ENCODE peak calls at places on chromosomes 7 and 10, in five cellular contexts. Y is K562, U is HCT116, T is HepG2, D is SK-N-SH. O is an unnamed sample.

GRCh38 chr7:155916926-155917655 is 104.8 kb upstream of the SHH start:
- DNase-seq in Y (no peak), U (no peak), T (no peak), D (no peak), O (no peak)

GRCh38 chr10:1732501-1733123 is 4.7 kb downstream of the ADARB2 start:
- DNase-seq in Y (no peak), U (no peak), T (no peak), D (peak), O (no peak)

GRCh38 chr10:86693721-86694369 is 25.5 kb downstream of the LDB3 start:
- DNase-seq in Y (peak), U (no peak), T (peak), D (peak), O (no peak)

GRCh38 chr7:88141479-88141878 is 78.4 kb downstream of the SRI start:
- DNase-seq in Y (no peak), U (no peak), T (no peak), D (no peak), O (no peak)

GRCh38 chr7:100965723-100966541 is 3.4 kb upstream of the MUC12 start:
- DNase-seq in Y (peak), U (peak), T (peak), D (peak), O (no peak)

GRCh38 chr10:67520924-67521520 is 175.0 kb downstream of the CTNNA3 start:
- DNase-seq in Y (peak), U (peak), T (peak), D (peak), O (peak)

GRCh38 chr7:143499246-143499645 is 21.6 kb downstream of the TAS2R41 start:
- DNase-seq in Y (no peak), U (no peak), T (no peak), D (no peak), O (no peak)

GRCh38 chr10:71068811-71069411 is 143.5 kb upstream of the UNC5B start:
- DNase-seq in Y (no peak), U (no peak), T (no peak), D (peak), O (no peak)

GRCh38 chr10:110525349-110526260 is 27.9 kb downstream of the DUSP5 start:
- DNase-seq in Y (no peak), U (no peak), T (no peak), D (no peak), O (no peak)

GRCh38 chr7:115689941-115690340 is 340.6 kb downstream of the TFEC start:
- DNase-seq in Y (no peak), U (no peak), T (no peak), D (no peak), O (no peak)

GRCh38 chr7:55483061-55483460 is 89.2 kb downstream of the VOPP1 start:
- DNase-seq in Y (no peak), U (no peak), T (no peak), D (no peak), O (no peak)

GRCh38 chr10:1022413-1022812 is 3.2 kb downstream of the IDI2 start:
- DNase-seq in Y (no peak), U (no peak), T (no peak), D (no peak), O (no peak)

GRCh38 chr7:3710122-3710521 is 409.1 kb downstream of the SDK1 start:
- DNase-seq in Y (no peak), U (no peak), T (no peak), D (no peak), O (no peak)

GRCh38 chr7:77415474-77415821 is 701 bp downstream of the GSAP start:
- DNase-seq in Y (no peak), U (no peak), T (no peak), D (no peak), O (no peak)

GRCh38 chr7:35465791-35466336 is 212.0 kb upstream of the TBX20 start:
- DNase-seq in Y (no peak), U (no peak), T (no peak), D (peak), O (no peak)
- TF ChIP-seq ZBTB33 in Y (no peak), U (no peak), T (no peak), D (no peak), O (no peak)

GRCh38 chr10:103737735-103738367 is 117.5 kb downstream of the SH3PXD2A start:
- DNase-seq in Y (no peak), U (no peak), T (no peak), D (peak), O (no peak)

GRCh38 chr10:103736763-103737162 is 118.6 kb downstream of the SH3PXD2A start:
- DNase-seq in Y (peak), U (peak), T (peak), D (peak), O (no peak)

GRCh38 chr10:103736044-103736443 is 119.3 kb downstream of the SH3PXD2A start:
- DNase-seq in Y (no peak), U (no peak), T (no peak), D (no peak), O (no peak)

GRCh38 chr10:103740683-103741082 is 114.7 kb downstream of the SH3PXD2A start:
- DNase-seq in Y (no peak), U (no peak), T (no peak), D (no peak), O (no peak)

DNA sequence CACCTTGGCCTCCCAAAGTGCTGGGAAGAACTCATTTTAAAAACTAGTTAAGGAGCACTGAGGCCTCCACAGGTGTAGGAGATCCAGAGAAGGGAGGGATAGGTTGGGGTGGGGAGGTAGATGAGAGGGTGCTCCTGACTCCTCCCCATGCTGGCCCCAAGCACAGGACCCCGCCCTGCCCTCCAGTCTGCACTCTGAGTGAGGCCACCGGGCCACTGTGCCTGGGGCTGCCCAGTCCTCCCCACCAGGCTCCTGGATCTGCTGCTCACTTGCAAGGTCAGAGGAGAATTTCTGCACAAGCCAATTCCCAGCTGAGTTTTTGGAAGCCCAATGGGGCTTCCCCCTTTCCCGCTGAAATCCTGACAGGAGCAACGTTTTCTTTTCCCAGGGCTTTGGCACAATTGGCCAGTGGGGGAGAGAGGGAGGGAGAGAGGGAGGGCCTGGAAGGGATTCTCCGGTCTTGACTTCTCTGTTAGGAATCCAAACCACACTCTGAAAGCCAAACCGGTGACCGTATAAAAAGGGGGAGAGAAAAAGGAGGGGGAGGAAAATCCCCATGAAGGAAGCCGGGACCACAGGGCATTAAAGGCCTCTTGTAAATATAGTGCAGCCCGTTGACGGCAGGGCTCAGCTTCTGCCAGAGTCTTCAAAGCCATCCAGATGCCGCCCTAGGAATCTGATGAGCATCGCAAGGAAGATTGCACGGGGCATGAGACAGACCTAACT is 116.2 kb downstream of the SH3PXD2A start:
- DNase-seq in Y (no peak), U (no peak), T (no peak), D (no peak), O (no peak)
- TF ChIP-seq ZBTB33 in Y (no peak), U (no peak), T (no peak), D (peak), O (no peak)

GRCh38 chr10:62811159-62811875 is 4.8 kb downstream of the EGR2 start:
- DNase-seq in Y (no peak), U (no peak), T (no peak), D (no peak), O (peak)
- TF ChIP-seq ZBTB33 in Y (no peak), U (no peak), T (no peak), D (no peak), O (no peak)

DNA sequence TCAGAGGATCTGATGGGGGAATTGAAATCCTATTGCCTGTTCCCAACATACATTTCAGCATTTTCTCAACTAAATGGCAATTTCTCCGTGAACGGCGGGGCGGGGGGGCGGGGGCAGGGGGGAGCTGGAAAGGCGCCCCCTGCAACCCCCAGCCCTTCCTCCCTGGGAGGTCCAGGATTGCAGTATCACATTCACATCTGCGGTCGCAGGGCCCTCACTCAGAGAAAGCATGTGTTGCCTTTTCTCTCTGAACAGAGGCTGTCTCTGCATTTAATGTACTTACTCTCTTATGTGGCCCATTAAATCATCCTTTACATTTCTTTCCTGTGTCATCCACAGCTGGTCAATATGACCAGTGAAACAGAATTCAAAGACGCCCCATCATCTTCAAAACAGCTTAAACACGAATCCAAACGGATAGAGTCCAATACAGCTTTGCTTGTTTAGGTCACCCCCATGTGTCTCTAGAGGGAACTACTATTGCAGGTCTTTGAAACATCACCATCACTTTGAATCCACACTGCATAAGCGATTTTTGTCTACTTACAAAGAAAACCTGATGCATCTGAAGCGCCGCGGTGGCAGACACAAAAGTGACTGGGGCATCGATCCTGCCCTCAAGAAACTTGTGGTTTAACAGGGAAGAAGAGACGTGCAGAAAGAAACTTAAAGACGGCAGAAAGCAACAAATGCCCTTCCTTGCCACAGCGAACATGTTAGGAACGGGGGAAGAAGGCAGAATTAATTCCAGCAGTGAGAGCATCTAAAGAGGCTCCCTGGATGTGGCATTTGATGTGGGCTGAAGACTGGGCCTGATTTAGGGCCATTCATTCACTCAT is 17.0 kb upstream of the ECHDC3 start:
- DNase-seq in Y (peak), U (peak), T (peak), D (peak), O (peak)
- TF ChIP-seq ZBTB33 in Y (no peak), U (no peak), T (no peak), D (no peak), O (no peak)

DNA sequence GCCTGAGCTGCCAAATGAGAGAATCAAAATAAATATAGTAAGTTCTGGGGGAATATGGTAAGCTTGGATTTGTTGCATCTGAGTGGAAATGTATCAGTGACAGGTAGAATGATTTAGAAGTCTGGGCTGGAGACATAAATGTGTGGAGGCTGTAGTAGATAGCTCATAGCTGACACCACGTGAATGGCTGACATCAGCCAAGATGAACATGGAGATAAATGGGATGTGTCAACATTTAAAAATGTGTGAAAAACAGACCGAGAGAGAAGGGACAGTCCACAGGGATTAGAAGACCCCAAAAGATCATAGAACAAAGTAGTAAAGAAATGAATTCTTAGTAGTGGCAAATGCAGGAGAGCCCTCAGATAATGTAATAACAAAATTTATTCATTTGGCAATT is 40.9 kb downstream of the NAMPT start:
- DNase-seq in Y (no peak), U (no peak), T (no peak), D (no peak), O (no peak)
- TF ChIP-seq ZBTB33 in Y (no peak), U (no peak), T (no peak), D (no peak), O (no peak)

GRCh38 chr10:22137542-22137941 is 80.3 kb downstream of the EBLN1 start:
- DNase-seq in Y (no peak), U (no peak), T (no peak), D (no peak), O (no peak)

GRCh38 chr10:22133640-22134624 is 83.9 kb downstream of the EBLN1 start:
- DNase-seq in Y (peak), U (no peak), T (no peak), D (peak), O (no peak)

DNA sequence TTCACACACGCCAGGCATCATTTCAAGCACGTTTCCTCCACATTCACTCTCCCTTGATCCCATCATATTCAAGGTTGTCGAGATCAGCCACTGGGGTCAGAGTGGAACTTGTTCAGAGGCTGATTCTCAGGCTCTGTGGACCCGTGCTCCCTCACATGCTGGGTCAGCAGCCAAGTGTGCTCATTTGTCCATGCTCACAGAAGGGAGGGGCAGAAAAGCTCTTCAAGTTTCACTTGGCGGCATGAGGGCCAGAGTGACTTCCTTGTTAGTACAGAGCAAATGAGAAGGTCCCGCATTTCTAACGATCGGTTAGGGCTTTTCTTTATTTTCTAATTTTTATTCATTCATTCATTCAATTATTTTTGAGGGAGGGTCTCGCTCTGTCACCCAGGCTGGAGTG is 82.2 kb downstream of the EBLN1 start:
- DNase-seq in Y (no peak), U (no peak), T (no peak), D (no peak), O (no peak)
- TF ChIP-seq ZBTB33 in Y (no peak), U (no peak), T (no peak), D (no peak), O (no peak)

GRCh38 chr7:124072603-124073324 is 39.9 kb upstream of the TMEM229A start:
- DNase-seq in Y (no peak), U (no peak), T (peak), D (no peak), O (no peak)
- TF ChIP-seq ZBTB33 in Y (no peak), U (no peak), T (no peak), D (no peak), O (no peak)

DNA sequence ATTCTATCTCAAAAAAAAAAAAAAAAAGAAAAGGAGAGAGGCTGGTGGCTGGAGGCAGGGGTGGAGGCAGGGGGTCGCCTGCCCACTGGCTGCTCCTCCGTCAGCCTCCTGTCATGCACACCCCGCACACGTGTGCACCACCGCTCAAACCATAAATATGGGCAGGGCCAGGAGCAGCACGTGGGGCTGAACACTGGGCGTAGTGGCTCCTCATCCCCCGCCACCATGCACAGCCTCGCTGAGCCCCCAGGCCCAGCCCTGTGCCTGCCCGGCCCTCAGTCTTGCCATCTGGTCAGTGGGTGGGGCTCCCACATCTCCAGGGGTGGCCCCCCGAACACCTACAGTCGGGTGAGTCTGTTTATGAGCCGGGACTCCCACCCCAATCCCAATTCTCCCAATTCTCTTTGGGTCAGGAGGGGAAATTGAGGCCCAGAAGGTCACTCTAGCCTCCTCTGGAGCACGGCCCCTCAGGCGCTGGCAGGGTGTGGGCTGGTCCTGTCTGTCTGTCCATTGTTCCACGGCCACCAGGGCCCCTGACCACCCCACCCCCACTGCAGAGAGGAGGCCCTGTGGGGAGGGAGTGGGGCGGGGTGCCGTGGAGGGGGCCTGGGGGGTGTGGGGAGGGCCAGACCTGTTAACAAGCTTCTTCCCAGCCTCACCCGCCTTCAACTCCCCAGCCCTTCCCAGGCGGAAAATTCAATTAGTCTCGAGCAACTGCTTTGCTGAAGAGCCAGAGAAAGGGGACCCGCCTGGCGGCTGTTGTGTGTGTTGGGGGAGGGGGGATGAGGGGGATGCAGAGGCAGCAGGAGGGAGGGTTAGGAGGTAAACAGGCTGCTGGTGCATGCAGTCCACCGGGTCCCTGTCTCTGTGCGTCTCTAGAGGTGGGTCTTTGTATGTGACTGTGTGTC is 19.5 kb upstream of the GRIFIN start:
- DNase-seq in Y (no peak), U (no peak), T (no peak), D (peak), O (no peak)
- TF ChIP-seq ZBTB33 in Y (no peak), U (no peak), T (no peak), D (no peak), O (no peak)

GRCh38 chr10:74187237-74187636 is 36.2 kb downstream of the ADK start:
- DNase-seq in Y (no peak), U (no peak), T (no peak), D (no peak), O (no peak)

GRCh38 chr10:74189999-74190421 is 39.0 kb downstream of the ADK start:
- DNase-seq in Y (no peak), U (peak), T (peak), D (no peak), O (peak)

GRCh38 chr10:74190494-74190893 is 39.5 kb downstream of the ADK start:
- DNase-seq in Y (no peak), U (no peak), T (no peak), D (no peak), O (no peak)

GRCh38 chr10:74186678-74187077 is 35.7 kb downstream of the ADK start:
- DNase-seq in Y (no peak), U (no peak), T (no peak), D (no peak), O (no peak)
- TF ChIP-seq ZBTB33 in Y (no peak), U (no peak), T (no peak), D (no peak), O (no peak)

DNA sequence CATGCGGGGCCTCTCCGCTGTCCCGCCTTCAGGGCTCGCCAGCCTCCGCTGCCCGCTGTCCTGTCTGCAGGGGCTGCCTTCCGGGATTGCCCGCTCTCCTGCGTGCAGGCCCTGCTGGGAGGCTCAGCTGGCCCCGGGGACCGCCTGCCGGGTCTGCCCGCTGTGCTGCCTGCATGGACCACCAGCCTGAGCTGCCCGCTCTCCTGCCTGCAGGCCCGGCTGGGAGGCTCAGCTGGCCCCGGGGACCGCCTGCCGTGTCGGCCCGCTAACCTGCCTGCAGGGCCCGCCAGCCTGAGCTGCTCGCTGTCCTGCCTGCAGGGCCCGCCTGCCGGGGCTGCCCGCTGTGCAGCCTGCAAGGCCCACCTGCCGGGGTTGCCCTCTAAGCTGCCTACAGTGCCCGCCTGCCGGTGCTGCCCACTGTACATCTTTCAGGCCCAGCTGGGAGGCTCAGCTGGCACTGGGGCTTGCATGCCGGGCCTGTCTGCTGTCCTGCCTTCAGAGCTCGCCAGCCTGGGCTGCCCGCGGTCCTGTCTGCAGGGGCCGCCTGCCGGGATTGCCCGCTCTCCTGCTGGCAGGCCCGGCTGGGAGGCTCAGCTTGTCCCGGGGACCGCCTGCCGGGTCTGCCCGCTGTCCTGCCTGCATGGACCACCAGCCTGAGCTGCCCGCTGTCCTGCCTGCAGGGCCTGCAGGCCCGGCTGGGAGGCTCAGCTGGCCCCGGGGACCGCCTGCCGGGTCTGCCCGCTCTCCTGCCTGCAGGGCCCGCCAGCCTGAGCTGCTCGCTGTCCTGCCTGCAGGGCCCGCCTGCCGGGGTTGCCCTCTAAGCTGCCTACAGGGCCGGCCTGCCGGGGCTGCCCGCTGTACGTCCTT is 165.1 kb downstream of the GLRX3 start:
- DNase-seq in Y (no peak), U (no peak), T (no peak), D (no peak), O (no peak)
- TF ChIP-seq ZBTB33 in Y (no peak), U (no peak), T (no peak), D (no peak), O (no peak)

O was measured in GM12878.